ENCODE peak calls at places on chromosomes 6 and 20, in four cellular contexts. Y is hepatocyte, W is GM23338, T is fibroblast of lung. Q is an unnamed sample.

GRCh38 chr6:11067348-11067747 is 23.2 kb upstream of the ELOVL2 start:
- DNase-seq in T (no peak), Y (peak), W (no peak), Q (no peak)

GRCh38 chr6:24537771-24538385 is 43.1 kb downstream of the ALDH5A1 start:
- DNase-seq in Y (no peak), W (no peak), T (no peak), Q (peak)

GRCh38 chr20:46994341-46994740 is 99.7 kb downstream of the EYA2 start:
- DNase-seq in T (no peak), Y (no peak), W (no peak), Q (no peak)

GRCh38 chr6:117552618-117553017 is 49.7 kb downstream of the GOPC start:
- DNase-seq in T (no peak), W (no peak), Y (no peak), Q (peak)

GRCh38 chr6:159234102-159234553 is 64.9 kb downstream of the FNDC1 start:
- DNase-seq in T (no peak), Y (no peak), W (peak), Q (no peak)

GRCh38 chr6:37473364-37474095 is 26.2 kb downstream of the CCDC167 start:
- DNase-seq in T (peak), W (no peak), Y (no peak), Q (peak)

GRCh38 chr6:139981810-139982550 is 607.5 kb upstream of the CITED2 start:
- DNase-seq in W (peak), T (peak), Y (peak), Q (peak)

GRCh38 chr20:46963758-46964181 is 69.1 kb downstream of the EYA2 start:
- DNase-seq in Y (no peak), T (no peak), W (no peak), Q (no peak)

GRCh38 chr6:51855310-51856082 is 231.9 kb downstream of the PKHD1 start:
- DNase-seq in Y (peak), T (peak), W (peak), Q (peak)

GRCh38 chr6:2890981-2891767 is 11.9 kb downstream of the SERPINB9 start:
- DNase-seq in Y (no peak), W (no peak), T (no peak), Q (no peak)

GRCh38 chr6:135285165-135285564 is 104.1 kb downstream of the MYB start:
- DNase-seq in W (no peak), T (no peak), Y (no peak), Q (no peak)

GRCh38 chr6:108888745-108889144 is 40.5 kb downstream of the ARMC2 start:
- DNase-seq in T (no peak), Y (no peak), W (no peak), Q (no peak)

GRCh38 chr6:35596448-35597442 is 84.0 kb upstream of the TULP1 start:
- DNase-seq in W (no peak), T (peak), Y (peak), Q (peak)

GRCh38 chr20:35077872-35078271 is 14.7 kb downstream of the TRPC4AP start:
- DNase-seq in T (no peak), W (no peak), Y (no peak), Q (no peak)

GRCh38 chr6:32192608-32193039 is at the start of gene GPSM3:
- DNase-seq in Y (no peak), W (peak), T (peak), Q (no peak)

GRCh38 chr6:11615214-11615602 is 77.7 kb downstream of the TMEM170B start:
- DNase-seq in T (peak), W (no peak), Y (no peak), Q (peak)

GRCh38 chr20:60381643-60382400 is 423.6 kb downstream of the CDH26 start:
- DNase-seq in Y (no peak), W (no peak), T (peak), Q (no peak)

GRCh38 chr6:119484598-119484997 is 135.0 kb upstream of the MAN1A1 start:
- DNase-seq in Y (peak), T (peak), W (no peak), Q (peak)
- TF ChIP-seq EZH2 in Y (no peak), T (no peak), W (no peak), Q (no peak)

DNA sequence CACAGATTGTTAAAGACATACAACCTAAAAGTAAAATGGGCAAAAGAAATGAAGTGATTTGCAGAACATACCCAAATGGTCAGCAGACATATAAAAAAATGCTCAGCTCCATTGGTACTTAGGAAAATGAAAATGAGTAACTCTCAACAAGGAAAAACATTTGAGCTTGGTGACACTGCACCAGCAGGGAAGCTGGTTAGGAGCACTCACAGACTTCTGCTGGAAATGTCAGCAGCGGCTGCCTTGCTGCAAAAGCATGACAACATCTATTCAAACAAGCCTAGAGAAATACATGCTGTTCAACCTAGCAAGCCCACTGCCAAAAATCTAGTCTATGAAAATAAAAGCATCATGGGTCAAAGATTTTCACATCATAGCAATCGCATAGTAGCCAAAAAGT is 99.0 kb upstream of the FOXQ1 start:
- DNase-seq in W (no peak), T (no peak), Y (no peak), Q (no peak)
- TF ChIP-seq EZH2 in W (no peak), T (no peak), Y (no peak), Q (no peak)

GRCh38 chr6:149477544-149477943 is 7.3 kb downstream of the ZC3H12D start:
- DNase-seq in W (no peak), T (no peak), Y (no peak), Q (no peak)
- TF ChIP-seq EZH2 in W (no peak), T (no peak), Y (no peak), Q (no peak)

DNA sequence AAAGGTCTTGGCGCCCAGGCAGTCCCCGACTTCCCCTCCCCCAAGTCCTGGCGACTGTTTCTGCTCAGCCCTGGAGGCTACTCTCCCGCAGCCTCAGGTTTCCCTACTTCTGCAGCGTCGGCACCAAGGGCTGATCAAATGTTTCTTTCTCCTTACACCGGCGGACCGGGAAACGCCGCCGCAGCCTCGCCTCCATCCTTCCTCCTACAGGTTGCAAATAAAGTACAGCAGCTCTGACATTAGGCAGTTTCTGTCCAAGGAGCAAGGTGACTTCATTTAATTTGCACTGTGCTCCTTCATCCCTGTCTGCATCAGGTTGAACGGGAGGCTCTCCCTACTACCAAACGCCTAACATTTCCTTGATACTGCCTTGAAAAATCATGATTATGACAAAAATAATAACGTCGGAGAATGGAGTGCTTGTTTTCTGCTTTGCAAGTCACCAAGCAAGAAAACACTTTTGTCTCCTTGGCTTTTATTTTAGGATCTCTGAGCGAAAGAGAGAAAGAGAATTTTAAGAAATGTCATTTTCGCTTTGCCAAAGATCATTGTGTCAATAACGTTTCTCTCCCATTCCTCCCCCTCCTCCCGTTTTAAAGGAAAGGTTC is 1.0 kb downstream of the CLIC5 start:
- DNase-seq in T (no peak), W (peak), Y (peak), Q (no peak)
- TF ChIP-seq EZH2 in T (peak), W (peak), Y (no peak), Q (peak)

DNA sequence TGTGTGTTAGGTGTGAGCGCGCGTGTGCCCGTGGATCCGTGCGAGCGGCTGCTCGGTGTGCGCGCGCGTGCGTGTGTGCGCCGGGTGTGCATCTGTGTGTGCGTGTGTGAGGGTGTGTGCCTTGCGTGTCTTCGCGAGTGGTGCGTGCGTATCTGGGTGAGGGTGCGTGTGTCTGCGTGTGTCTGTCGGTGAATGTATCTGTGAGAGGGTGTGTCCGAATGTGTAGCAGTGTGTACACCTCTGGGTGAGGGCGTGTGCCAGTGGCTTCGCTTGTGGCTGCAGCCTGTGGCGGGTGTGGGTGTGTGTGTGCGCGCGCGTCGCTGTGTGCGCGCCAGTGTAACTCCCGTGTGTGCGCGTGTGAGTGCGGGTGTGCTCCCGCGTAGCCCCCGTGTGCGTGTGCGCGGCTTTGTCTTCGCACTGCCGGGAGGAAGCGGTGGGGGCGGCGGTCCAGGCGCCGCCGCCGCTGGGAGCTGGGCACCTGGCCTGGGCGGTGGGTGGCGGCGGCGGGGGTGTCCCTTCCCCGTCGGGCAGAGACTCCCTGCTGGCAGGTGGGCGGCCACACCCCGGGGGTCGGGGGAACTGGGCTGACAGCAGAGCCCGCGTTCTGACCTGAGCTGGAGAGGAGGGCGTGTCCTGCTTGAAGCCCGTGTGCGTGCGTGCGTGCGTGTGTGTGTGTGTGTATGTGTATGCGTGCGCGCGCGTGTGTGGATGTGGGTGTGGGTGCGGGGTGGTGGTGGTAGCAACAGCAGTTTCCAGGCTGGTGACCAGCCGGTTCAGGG is 61.3 kb upstream of the EPB41L1 start:
- DNase-seq in T (peak), W (no peak), Y (peak), Q (no peak)
- TF ChIP-seq EZH2 in T (peak), W (peak), Y (no peak), Q (peak)

GRCh38 chr6:170437719-170438401 is 115.2 kb downstream of the PSMB1 start:
- DNase-seq in Y (no peak), W (no peak), T (no peak), Q (peak)
- TF ChIP-seq EZH2 in Y (no peak), W (no peak), T (no peak), Q (no peak)

GRCh38 chr20:63253065-63253437 is 1.2 kb downstream of the NKAIN4 start:
- DNase-seq in Y (no peak), T (no peak), W (no peak), Q (no peak)

GRCh38 chr20:63253438-63254236 is 626 bp downstream of the NKAIN4 start:
- DNase-seq in Y (peak), T (no peak), W (peak), Q (no peak)

GRCh38 chr20:63255911-63256704 is 1.8 kb upstream of the NKAIN4 start:
- DNase-seq in Y (no peak), W (no peak), T (no peak), Q (no peak)

GRCh38 chr20:63254237-63254535 is at the start of gene NKAIN4:
- DNase-seq in W (peak), Y (no peak), T (no peak), Q (no peak)

DNA sequence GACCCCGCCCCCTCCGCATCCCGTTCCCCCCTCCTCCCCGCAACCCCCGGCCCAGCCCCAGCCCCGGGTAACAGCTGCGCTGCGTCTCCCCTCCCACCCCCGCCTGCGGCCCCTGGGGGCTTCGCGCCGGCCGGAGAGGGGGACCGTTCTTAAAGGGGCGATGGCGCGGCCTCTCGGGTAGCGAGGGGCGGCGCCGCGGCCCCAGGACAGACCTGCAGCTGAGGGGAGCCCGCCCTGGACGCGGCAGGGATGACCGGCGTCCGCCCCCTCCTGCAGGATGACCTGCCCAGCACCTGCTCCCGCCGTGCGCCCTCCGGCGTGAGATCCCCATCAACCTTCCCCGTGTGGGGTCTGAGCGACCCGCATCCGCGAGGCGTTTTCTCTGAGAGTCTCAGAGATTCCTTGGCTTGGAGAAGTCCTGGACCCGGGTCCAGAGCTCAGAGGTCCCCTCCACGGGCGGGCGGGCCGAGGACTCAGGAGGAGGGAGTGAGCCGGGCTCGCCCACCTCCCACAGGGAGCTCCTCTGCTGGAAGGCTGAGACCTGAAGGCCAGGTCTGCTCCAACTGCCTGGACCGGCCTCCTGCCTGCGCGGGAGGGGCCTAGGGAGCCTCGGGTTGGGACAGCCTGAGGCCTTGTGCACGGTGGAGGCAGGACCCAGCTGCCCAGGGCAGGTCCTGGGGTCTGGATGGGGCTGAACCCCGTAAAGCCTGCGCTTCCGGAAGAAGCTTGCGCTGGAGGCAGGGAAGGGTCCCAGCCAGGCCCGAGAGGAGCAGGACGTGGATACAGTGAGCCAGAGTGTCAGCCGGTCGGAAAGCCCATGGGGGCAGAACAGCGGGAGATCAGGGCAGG is 497 bp upstream of the NKAIN4 start:
- DNase-seq in T (no peak), W (peak), Y (no peak), Q (no peak)
- TF ChIP-seq EZH2 in T (no peak), W (peak), Y (no peak), Q (peak)

GRCh38 chr6:151229401-151230276 is 10.1 kb upstream of the AKAP12 start:
- DNase-seq in T (no peak), Y (no peak), W (peak), Q (no peak)
- TF ChIP-seq EZH2 in T (no peak), Y (no peak), W (no peak), Q (no peak)

DNA sequence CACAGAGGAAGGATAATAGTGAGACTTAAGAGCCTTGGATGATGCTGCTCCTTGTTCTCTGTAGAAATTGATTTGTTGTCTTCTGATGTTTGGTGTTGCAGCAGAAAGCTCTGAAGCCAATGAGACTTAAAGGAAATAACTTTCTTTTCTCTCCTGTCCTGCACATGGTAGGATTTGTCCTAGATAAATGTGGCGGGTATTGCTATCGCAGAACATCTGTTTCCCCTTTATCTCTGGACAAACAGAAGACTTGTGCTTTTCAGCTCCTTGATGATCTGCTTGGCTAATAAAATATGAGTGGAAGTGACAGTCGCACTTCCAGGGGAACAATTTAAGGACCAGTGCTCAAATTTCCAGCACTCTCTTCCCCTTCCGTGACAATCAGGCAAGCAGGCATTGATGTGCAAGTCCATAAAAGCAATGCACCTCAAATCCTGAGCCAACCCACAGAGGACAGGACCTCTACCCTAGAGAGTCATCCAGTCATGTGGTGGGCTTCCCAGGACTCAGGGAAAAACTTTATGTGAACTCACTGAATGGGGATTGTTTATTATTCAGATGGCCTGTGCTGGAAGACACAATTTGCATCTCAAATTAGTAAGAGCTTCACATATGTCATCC is 9.9 kb upstream of the NCR2 start:
- DNase-seq in W (no peak), Y (no peak), T (no peak), Q (no peak)
- TF ChIP-seq EZH2 in W (no peak), Y (no peak), T (no peak), Q (no peak)